ENCODE peak calls at places on chromosomes 4 and X, in seven cellular contexts. One of them, this sample, is unnamed.

GRCh38 chr4:138110815-138111214 is 131.3 kb downstream of the SLC7A11 start:
- DNase-seq in HuH-7: no peak
- DNase-seq in AG08395: no peak
- DNase-seq in Ammon's horn: no peak
- DNase-seq in left lobe of liver: no peak
- DNase-seq in stimulated activated CD4-positive, alpha-beta T cell treated with anti-CD3 and anti-CD28 coated beads, Interleukin-4, amount 100 ng/mL, for 48 hours: no peak
- DNase-seq in T-cell: no peak
- DNase-seq in this sample: no peak

GRCh38 chr4:140876597-140877364 is 120.6 kb upstream of the TBC1D9 start:
- DNase-seq in HuH-7: no peak
- DNase-seq in AG08395: peak; percentile 54
- DNase-seq in Ammon's horn: no peak
- DNase-seq in left lobe of liver: no peak
- DNase-seq in stimulated activated CD4-positive, alpha-beta T cell treated with anti-CD3 and anti-CD28 coated beads, Interleukin-4, amount 100 ng/mL, for 48 hours: no peak
- DNase-seq in T-cell: no peak
- DNase-seq in this sample: no peak

GRCh38 chr4:30719363-30720020 is 677 bp upstream of the PCDH7 start:
- DNase-seq in HuH-7: peak; percentile 87
- DNase-seq in AG08395: peak; percentile 37
- DNase-seq in Ammon's horn: peak; percentile 71
- DNase-seq in left lobe of liver: peak; percentile 45
- DNase-seq in stimulated activated CD4-positive, alpha-beta T cell treated with anti-CD3 and anti-CD28 coated beads, Interleukin-4, amount 100 ng/mL, for 48 hours: no peak
- DNase-seq in T-cell: no peak
- DNase-seq in this sample: no peak

GRCh38 chr4:140267576-140267975 is 105.9 kb upstream of the SCOC start:
- DNase-seq in HuH-7: peak; percentile 56
- DNase-seq in AG08395: no peak
- DNase-seq in Ammon's horn: no peak
- DNase-seq in left lobe of liver: no peak
- DNase-seq in stimulated activated CD4-positive, alpha-beta T cell treated with anti-CD3 and anti-CD28 coated beads, Interleukin-4, amount 100 ng/mL, for 48 hours: no peak
- DNase-seq in T-cell: no peak
- DNase-seq in this sample: no peak

GRCh38 chrX:24553016-24553415 is 87.9 kb downstream of the PDK3 start:
- DNase-seq in HuH-7: no peak
- DNase-seq in AG08395: no peak
- DNase-seq in Ammon's horn: no peak
- DNase-seq in left lobe of liver: no peak
- DNase-seq in stimulated activated CD4-positive, alpha-beta T cell treated with anti-CD3 and anti-CD28 coated beads, Interleukin-4, amount 100 ng/mL, for 48 hours: no peak
- DNase-seq in T-cell: no peak
- DNase-seq in this sample: no peak

GRCh38 chrX:112698946-112699345 is 19.2 kb upstream of the LHFPL1 start:
- DNase-seq in HuH-7: no peak
- DNase-seq in AG08395: no peak
- DNase-seq in Ammon's horn: no peak
- DNase-seq in left lobe of liver: no peak
- DNase-seq in stimulated activated CD4-positive, alpha-beta T cell treated with anti-CD3 and anti-CD28 coated beads, Interleukin-4, amount 100 ng/mL, for 48 hours: no peak
- DNase-seq in T-cell: no peak
- DNase-seq in this sample: no peak

GRCh38 chr4:181503800-181504364 is 739.3 kb upstream of the TENM3 start:
- DNase-seq in HuH-7: no peak
- DNase-seq in AG08395: no peak
- DNase-seq in Ammon's horn: no peak
- DNase-seq in left lobe of liver: no peak
- DNase-seq in stimulated activated CD4-positive, alpha-beta T cell treated with anti-CD3 and anti-CD28 coated beads, Interleukin-4, amount 100 ng/mL, for 48 hours: no peak
- DNase-seq in T-cell: no peak
- DNase-seq in this sample: no peak

GRCh38 chrX:18428006-18428405 is 2.6 kb downstream of the CDKL5 start:
- DNase-seq in HuH-7: no peak
- DNase-seq in AG08395: no peak
- DNase-seq in Ammon's horn: no peak
- DNase-seq in left lobe of liver: no peak
- DNase-seq in stimulated activated CD4-positive, alpha-beta T cell treated with anti-CD3 and anti-CD28 coated beads, Interleukin-4, amount 100 ng/mL, for 48 hours: no peak
- DNase-seq in T-cell: no peak
- DNase-seq in this sample: no peak

GRCh38 chrX:112688242-112688641 is 8.5 kb upstream of the LHFPL1 start:
- DNase-seq in HuH-7: no peak
- DNase-seq in AG08395: no peak
- DNase-seq in Ammon's horn: no peak
- DNase-seq in left lobe of liver: no peak
- DNase-seq in stimulated activated CD4-positive, alpha-beta T cell treated with anti-CD3 and anti-CD28 coated beads, Interleukin-4, amount 100 ng/mL, for 48 hours: no peak
- DNase-seq in T-cell: no peak
- DNase-seq in this sample: no peak

GRCh38 chr4:16579866-16580265 is 318.6 kb downstream of the LDB2 start:
- DNase-seq in HuH-7: no peak
- DNase-seq in AG08395: peak; percentile 40
- DNase-seq in Ammon's horn: no peak
- DNase-seq in left lobe of liver: no peak
- DNase-seq in stimulated activated CD4-positive, alpha-beta T cell treated with anti-CD3 and anti-CD28 coated beads, Interleukin-4, amount 100 ng/mL, for 48 hours: no peak
- DNase-seq in T-cell: no peak
- DNase-seq in this sample: no peak

GRCh38 chrX:50081282-50081955 is 119.4 kb downstream of the AKAP4 start:
- DNase-seq in HuH-7: no peak
- DNase-seq in AG08395: no peak
- DNase-seq in Ammon's horn: peak; percentile 54
- DNase-seq in left lobe of liver: peak; percentile 50
- DNase-seq in stimulated activated CD4-positive, alpha-beta T cell treated with anti-CD3 and anti-CD28 coated beads, Interleukin-4, amount 100 ng/mL, for 48 hours: no peak
- DNase-seq in T-cell: no peak
- DNase-seq in this sample: no peak

GRCh38 chrX:151710457-151710856 is 5.4 kb upstream of the FATE1 start:
- DNase-seq in HuH-7: no peak
- DNase-seq in AG08395: no peak
- DNase-seq in Ammon's horn: no peak
- DNase-seq in left lobe of liver: no peak
- DNase-seq in stimulated activated CD4-positive, alpha-beta T cell treated with anti-CD3 and anti-CD28 coated beads, Interleukin-4, amount 100 ng/mL, for 48 hours: no peak
- DNase-seq in T-cell: no peak
- DNase-seq in this sample: no peak

GRCh38 chr4:165994706-165995105 is 121.7 kb downstream of the TLL1 start:
- DNase-seq in HuH-7: no peak
- DNase-seq in AG08395: no peak
- DNase-seq in Ammon's horn: no peak
- DNase-seq in left lobe of liver: no peak
- DNase-seq in stimulated activated CD4-positive, alpha-beta T cell treated with anti-CD3 and anti-CD28 coated beads, Interleukin-4, amount 100 ng/mL, for 48 hours: no peak
- DNase-seq in T-cell: no peak
- DNase-seq in this sample: no peak

This sample was measured in GM04503.